ENCODE peak calls at places on chromosomes 13 and 19, in nine cellular contexts. One of them, this sample, is unnamed. For H3K36me3, the result is how much of the 10 kb centered on the place peaks cover.

GRCh38 chr19:43777163-43777700 is 3.5 kb downstream of the KCNN4 start:
- DNase-seq in kidney epithelial cell: no peak
- DNase-seq in psoas muscle: no peak
- DNase-seq in thyroid gland: no peak
- DNase-seq in RWPE2: no peak
- DNase-seq in fibroblast of lung: no peak
- DNase-seq in CD8-positive, alpha-beta T cell: no peak
- DNase-seq in upper lobe of left lung: no peak
- DNase-seq in left ventricle myocardium inferior: no peak
- DNase-seq in this sample: no peak

GRCh38 chr19:10852098-10852800 is 4.0 kb downstream of the C19orf38 start:
- DNase-seq in kidney epithelial cell: no peak
- DNase-seq in psoas muscle: no peak
- DNase-seq in thyroid gland: no peak
- DNase-seq in RWPE2: no peak
- DNase-seq in fibroblast of lung: peak
- DNase-seq in CD8-positive, alpha-beta T cell: no peak
- DNase-seq in upper lobe of left lung: no peak
- DNase-seq in left ventricle myocardium inferior: no peak
- DNase-seq in this sample: no peak

GRCh38 chr19:48342841-48343540 is 17.6 kb downstream of the EMP3 start:
- DNase-seq in kidney epithelial cell: no peak
- DNase-seq in psoas muscle: no peak
- DNase-seq in thyroid gland: no peak
- DNase-seq in RWPE2: no peak
- DNase-seq in fibroblast of lung: no peak
- DNase-seq in CD8-positive, alpha-beta T cell: no peak
- DNase-seq in upper lobe of left lung: no peak
- DNase-seq in left ventricle myocardium inferior: no peak
- DNase-seq in this sample: no peak

GRCh38 chr19:44530777-44531176 is 1.3 kb upstream of the CEACAM20 start:
- DNase-seq in kidney epithelial cell: no peak
- DNase-seq in psoas muscle: no peak
- DNase-seq in thyroid gland: no peak
- DNase-seq in RWPE2: no peak
- DNase-seq in fibroblast of lung: no peak
- DNase-seq in CD8-positive, alpha-beta T cell: no peak
- DNase-seq in upper lobe of left lung: no peak
- DNase-seq in left ventricle myocardium inferior: no peak
- DNase-seq in this sample: no peak

GRCh38 chr19:37893845-37894575 is 12.4 kb downstream of the WDR87 start:
- DNase-seq in kidney epithelial cell: no peak
- DNase-seq in psoas muscle: no peak
- DNase-seq in thyroid gland: peak
- DNase-seq in RWPE2: no peak
- DNase-seq in fibroblast of lung: no peak
- DNase-seq in CD8-positive, alpha-beta T cell: no peak
- DNase-seq in upper lobe of left lung: no peak
- DNase-seq in left ventricle myocardium inferior: no peak
- DNase-seq in this sample: no peak

GRCh38 chr19:44202974-44203373 is 9.4 kb upstream of the ZNF227 start:
- DNase-seq in kidney epithelial cell: no peak
- DNase-seq in psoas muscle: no peak
- DNase-seq in thyroid gland: no peak
- DNase-seq in RWPE2: no peak
- DNase-seq in fibroblast of lung: no peak
- DNase-seq in CD8-positive, alpha-beta T cell: no peak
- DNase-seq in upper lobe of left lung: no peak
- DNase-seq in left ventricle myocardium inferior: no peak
- DNase-seq in this sample: no peak

GRCh38 chr19:3665681-3666544 is 34.4 kb downstream of the PIP5K1C start:
- DNase-seq in kidney epithelial cell: no peak
- DNase-seq in psoas muscle: peak
- DNase-seq in thyroid gland: peak
- DNase-seq in RWPE2: no peak
- DNase-seq in fibroblast of lung: no peak
- DNase-seq in CD8-positive, alpha-beta T cell: peak
- DNase-seq in upper lobe of left lung: peak
- DNase-seq in left ventricle myocardium inferior: peak
- DNase-seq in this sample: peak

GRCh38 chr19:17391371-17392151 is 2.4 kb downstream of the CCDC194 start:
- DNase-seq in kidney epithelial cell: no peak
- DNase-seq in psoas muscle: no peak
- DNase-seq in thyroid gland: no peak
- DNase-seq in RWPE2: no peak
- DNase-seq in fibroblast of lung: no peak
- DNase-seq in CD8-positive, alpha-beta T cell: no peak
- DNase-seq in upper lobe of left lung: no peak
- DNase-seq in left ventricle myocardium inferior: no peak
- DNase-seq in this sample: no peak

GRCh38 chr13:22235285-22235949 is 564.5 kb downstream of the FGF9 start:
- DNase-seq in kidney epithelial cell: no peak
- DNase-seq in psoas muscle: no peak
- DNase-seq in thyroid gland: no peak
- DNase-seq in RWPE2: no peak
- DNase-seq in fibroblast of lung: no peak
- DNase-seq in CD8-positive, alpha-beta T cell: no peak
- DNase-seq in upper lobe of left lung: no peak
- DNase-seq in left ventricle myocardium inferior: no peak
- DNase-seq in this sample: no peak

GRCh38 chr19:1355974-1356865 is 27.5 kb upstream of the NDUFS7 start:
- DNase-seq in kidney epithelial cell: no peak
- DNase-seq in psoas muscle: no peak
- DNase-seq in thyroid gland: peak
- DNase-seq in RWPE2: no peak
- DNase-seq in fibroblast of lung: peak
- DNase-seq in CD8-positive, alpha-beta T cell: no peak
- DNase-seq in upper lobe of left lung: no peak
- DNase-seq in left ventricle myocardium inferior: no peak
- DNase-seq in this sample: no peak

DNA sequence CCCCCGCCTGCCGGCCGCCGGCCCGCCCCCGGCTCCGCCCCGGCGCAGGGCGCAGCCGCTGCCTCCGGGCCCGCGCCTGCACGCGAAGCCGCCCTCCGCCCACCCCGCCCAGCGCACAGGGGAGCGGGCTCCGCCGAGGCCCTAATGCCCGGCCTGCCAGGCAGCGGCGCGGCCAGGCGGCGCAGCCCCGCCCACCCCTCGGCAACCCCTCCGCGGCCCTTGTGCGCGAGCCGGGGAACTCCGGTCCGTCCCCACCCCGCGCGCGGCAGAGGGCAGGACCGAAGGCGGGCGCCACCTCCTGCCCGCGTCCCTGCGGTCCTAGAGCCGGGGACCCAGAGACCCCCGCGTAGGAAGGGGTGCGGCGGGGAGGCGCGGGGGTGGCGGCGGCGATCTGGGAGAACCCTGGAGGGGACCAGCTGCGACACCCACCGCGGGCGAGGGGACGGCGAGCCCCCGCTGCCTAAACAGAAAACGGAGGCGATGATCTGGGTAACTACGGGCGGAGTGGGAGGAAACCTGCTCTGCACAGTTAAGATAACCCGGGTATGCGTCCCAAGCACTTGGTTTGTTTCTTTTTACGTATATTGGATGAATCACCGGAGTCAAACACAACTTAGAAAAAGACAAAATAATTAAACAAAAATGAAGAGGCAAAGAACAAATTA is 351 bp upstream of the USP12 start:
- DNase-seq in kidney epithelial cell: peak
- DNase-seq in psoas muscle: peak
- DNase-seq in thyroid gland: peak
- DNase-seq in RWPE2: peak
- DNase-seq in fibroblast of lung: peak
- DNase-seq in CD8-positive, alpha-beta T cell: peak
- DNase-seq in upper lobe of left lung: peak
- DNase-seq in left ventricle myocardium inferior: peak
- DNase-seq in this sample: peak
- TF ChIP-seq CTCF in kidney epithelial cell: no peak
- TF ChIP-seq CTCF in psoas muscle: peak
- TF ChIP-seq CTCF in thyroid gland: no peak
- TF ChIP-seq CTCF in RWPE2: no peak
- TF ChIP-seq CTCF in fibroblast of lung: no peak
- TF ChIP-seq CTCF in CD8-positive, alpha-beta T cell: no peak
- TF ChIP-seq CTCF in upper lobe of left lung: no peak
- TF ChIP-seq CTCF in left ventricle myocardium inferior: peak
- TF ChIP-seq CTCF in this sample: no peak

DNA sequence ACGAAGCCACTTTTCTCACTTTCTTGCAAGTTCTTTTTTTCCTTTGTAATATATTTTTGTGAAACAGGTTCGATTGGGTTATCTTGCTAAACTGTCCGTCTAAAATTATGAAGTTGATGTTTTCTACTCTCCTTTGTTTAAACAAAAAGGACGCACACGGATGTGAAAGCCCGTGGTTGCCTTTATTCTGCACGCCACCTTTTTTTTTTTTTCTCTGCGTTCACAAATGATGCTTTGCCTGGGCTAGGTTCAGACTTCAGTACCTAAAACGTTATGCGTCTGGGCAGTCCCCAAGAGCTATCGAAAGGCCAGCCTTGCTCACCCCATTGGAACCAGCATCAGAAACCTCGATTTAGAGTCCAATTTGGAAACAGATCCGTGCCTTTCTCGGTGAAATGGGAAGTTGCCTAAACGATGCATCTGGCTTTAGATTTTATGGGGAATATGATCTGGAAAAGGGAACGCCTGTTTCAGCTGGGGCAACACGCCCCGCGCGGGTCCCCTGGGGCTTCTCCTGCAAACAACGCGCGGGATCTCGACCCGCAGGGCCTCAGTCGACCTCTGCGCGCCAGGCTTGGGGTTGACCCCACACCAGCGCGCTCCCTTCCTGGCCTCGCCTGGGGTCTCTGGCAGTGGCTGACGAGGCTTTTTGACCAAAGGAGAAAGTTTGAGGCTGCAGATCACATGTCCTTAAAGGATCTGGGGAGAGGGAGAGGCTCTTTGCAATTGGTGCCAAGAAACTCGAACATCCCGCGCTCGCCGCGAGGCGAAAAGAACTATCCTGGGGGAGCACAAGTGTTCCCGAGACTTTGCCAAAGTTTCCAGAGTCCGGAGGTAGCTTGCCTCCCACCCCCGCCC is 114.0 kb downstream of the KCNRG start:
- DNase-seq in kidney epithelial cell: no peak
- DNase-seq in psoas muscle: peak
- DNase-seq in thyroid gland: no peak
- DNase-seq in RWPE2: no peak
- DNase-seq in fibroblast of lung: no peak
- DNase-seq in CD8-positive, alpha-beta T cell: no peak
- DNase-seq in upper lobe of left lung: no peak
- DNase-seq in left ventricle myocardium inferior: peak
- DNase-seq in this sample: peak
- H3K4me3 ChIP-seq in kidney epithelial cell: peak
- H3K4me3 ChIP-seq in psoas muscle: peak
- H3K4me3 ChIP-seq in thyroid gland: peak
- H3K4me3 ChIP-seq in RWPE2: peak
- H3K4me3 ChIP-seq in fibroblast of lung: peak
- H3K4me3 ChIP-seq in CD8-positive, alpha-beta T cell: no peak
- H3K4me3 ChIP-seq in upper lobe of left lung: peak
- H3K4me3 ChIP-seq in left ventricle myocardium inferior: peak
- H3K4me3 ChIP-seq in this sample: no peak

GRCh38 chr19:35357867-35358573 is at the start of gene FFAR3:
- DNase-seq in kidney epithelial cell: no peak
- DNase-seq in psoas muscle: no peak
- DNase-seq in thyroid gland: no peak
- DNase-seq in RWPE2: peak
- DNase-seq in fibroblast of lung: peak
- DNase-seq in CD8-positive, alpha-beta T cell: no peak
- DNase-seq in upper lobe of left lung: peak
- DNase-seq in left ventricle myocardium inferior: peak
- DNase-seq in this sample: no peak
- H3K36me3 ChIP-seq in kidney epithelial cell: under half
- H3K36me3 ChIP-seq in psoas muscle: under half
- H3K36me3 ChIP-seq in thyroid gland: under half
- H3K36me3 ChIP-seq in RWPE2: under half
- H3K36me3 ChIP-seq in fibroblast of lung: under half
- H3K36me3 ChIP-seq in CD8-positive, alpha-beta T cell: under half
- H3K36me3 ChIP-seq in upper lobe of left lung: under half
- H3K36me3 ChIP-seq in left ventricle myocardium inferior: under half
- H3K36me3 ChIP-seq in this sample: under half

GRCh38 chr13:60327551-60327950 is 69.5 kb upstream of the TDRD3 start:
- DNase-seq in kidney epithelial cell: no peak
- DNase-seq in psoas muscle: no peak
- DNase-seq in thyroid gland: no peak
- DNase-seq in RWPE2: no peak
- DNase-seq in fibroblast of lung: no peak
- DNase-seq in CD8-positive, alpha-beta T cell: no peak
- DNase-seq in upper lobe of left lung: no peak
- DNase-seq in left ventricle myocardium inferior: no peak
- DNase-seq in this sample: no peak

GRCh38 chr13:60331249-60332012 is 65.6 kb upstream of the TDRD3 start:
- DNase-seq in kidney epithelial cell: no peak
- DNase-seq in psoas muscle: no peak
- DNase-seq in thyroid gland: no peak
- DNase-seq in RWPE2: no peak
- DNase-seq in fibroblast of lung: no peak
- DNase-seq in CD8-positive, alpha-beta T cell: no peak
- DNase-seq in upper lobe of left lung: no peak
- DNase-seq in left ventricle myocardium inferior: no peak
- DNase-seq in this sample: no peak

GRCh38 chr13:60328073-60328472 is 68.9 kb upstream of the TDRD3 start:
- DNase-seq in kidney epithelial cell: no peak
- DNase-seq in psoas muscle: no peak
- DNase-seq in thyroid gland: no peak
- DNase-seq in RWPE2: no peak
- DNase-seq in fibroblast of lung: no peak
- DNase-seq in CD8-positive, alpha-beta T cell: no peak
- DNase-seq in upper lobe of left lung: no peak
- DNase-seq in left ventricle myocardium inferior: no peak
- DNase-seq in this sample: no peak

GRCh38 chr13:60326273-60326672 is 70.7 kb upstream of the TDRD3 start:
- DNase-seq in kidney epithelial cell: no peak
- DNase-seq in psoas muscle: no peak
- DNase-seq in thyroid gland: no peak
- DNase-seq in RWPE2: no peak
- DNase-seq in fibroblast of lung: no peak
- DNase-seq in CD8-positive, alpha-beta T cell: no peak
- DNase-seq in upper lobe of left lung: no peak
- DNase-seq in left ventricle myocardium inferior: no peak
- DNase-seq in this sample: no peak

DNA sequence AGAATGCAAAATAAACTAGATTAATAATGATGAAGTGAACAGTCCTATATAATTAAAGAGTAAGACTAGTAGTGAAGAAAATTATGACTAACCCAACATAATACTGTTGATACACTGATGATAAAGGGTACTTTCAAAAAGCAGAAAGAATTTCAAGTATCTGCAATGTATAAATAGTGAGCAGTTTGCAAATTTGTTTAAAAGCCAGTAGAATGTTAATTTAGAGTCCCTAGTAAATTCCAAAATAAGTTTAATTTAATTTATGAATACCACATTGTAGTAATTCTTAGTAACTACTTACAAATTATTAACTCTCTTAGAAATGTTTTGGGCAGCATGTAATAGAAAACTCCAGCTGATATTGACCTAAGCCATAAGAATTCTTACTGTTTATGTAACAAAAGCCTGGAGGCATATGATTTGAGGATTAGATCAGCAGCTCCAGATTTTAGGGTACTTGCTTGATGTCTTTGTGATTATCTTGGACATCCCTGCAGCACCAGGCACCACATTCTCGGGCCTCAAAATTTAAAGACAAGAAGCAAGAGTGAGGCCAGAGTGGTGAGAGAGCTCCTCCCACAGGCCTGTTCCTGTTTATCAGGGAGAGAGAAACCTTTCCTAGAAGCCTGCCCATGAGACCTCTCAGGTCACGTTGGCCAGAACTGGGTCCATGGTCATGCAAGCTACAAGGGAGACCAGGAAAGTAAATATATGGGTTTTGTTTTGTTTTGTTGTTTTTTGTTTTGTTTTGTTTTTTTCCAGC is 67.6 kb upstream of the TDRD3 start:
- DNase-seq in kidney epithelial cell: no peak
- DNase-seq in psoas muscle: no peak
- DNase-seq in thyroid gland: no peak
- DNase-seq in RWPE2: no peak
- DNase-seq in fibroblast of lung: peak
- DNase-seq in CD8-positive, alpha-beta T cell: no peak
- DNase-seq in upper lobe of left lung: peak
- DNase-seq in left ventricle myocardium inferior: no peak
- DNase-seq in this sample: no peak
- TF ChIP-seq CTCF in kidney epithelial cell: peak
- TF ChIP-seq CTCF in psoas muscle: no peak
- TF ChIP-seq CTCF in thyroid gland: no peak
- TF ChIP-seq CTCF in RWPE2: peak
- TF ChIP-seq CTCF in fibroblast of lung: peak
- TF ChIP-seq CTCF in CD8-positive, alpha-beta T cell: no peak
- TF ChIP-seq CTCF in upper lobe of left lung: no peak
- TF ChIP-seq CTCF in left ventricle myocardium inferior: peak
- TF ChIP-seq CTCF in this sample: peak

This sample was measured in GM06990.